ENCODE peak calls at places on chromosomes 7 and 10, in five cellular contexts. G is iPS DF 6.9, U is NCI-H1105, I is fibroblast of pulmonary artery, E is A172. A is an unnamed sample.

GRCh38 chr10:48316236-48316635 is 9.8 kb downstream of the MAPK8 start:
- DNase-seq in G (no peak), U (no peak), I (no peak), E (no peak), A (no peak)

GRCh38 chr10:123833170-123833850 is 58.3 kb downstream of the CPXM2 start:
- DNase-seq in G (no peak), U (no peak), I (no peak), E (no peak), A (no peak)

GRCh38 chr7:12303096-12303495 is 92.0 kb downstream of the TMEM106B start:
- DNase-seq in G (no peak), U (no peak), I (no peak), E (no peak), A (peak; percentile 52)

GRCh38 chr7:117645456-117646181 is 165.8 kb downstream of the CFTR start:
- DNase-seq in G (no peak), U (no peak), I (peak; percentile 80), E (peak; percentile 74), A (peak; percentile 93)

GRCh38 chr7:127594490-127594889 is 954 bp downstream of the FSCN3 start:
- DNase-seq in G (no peak), U (no peak), I (no peak), E (no peak), A (no peak)

GRCh38 chr7:41769162-41769561 is 66.3 kb upstream of the INHBA start:
- DNase-seq in G (no peak), U (no peak), I (no peak), E (no peak), A (no peak)

GRCh38 chr10:101897633-101898032 is 54.0 kb upstream of the KCNIP2 start:
- DNase-seq in G (no peak), U (peak; percentile 4), I (peak; percentile 20), E (peak; percentile 44), A (no peak)

GRCh38 chr7:34057136-34057535 is 151.8 kb downstream of the BMPER start:
- DNase-seq in G (no peak), U (no peak), I (no peak), E (no peak), A (no peak)

GRCh38 chr10:58453098-58453497 is 59.6 kb upstream of the BICC1 start:
- DNase-seq in G (no peak), U (no peak), I (no peak), E (no peak), A (no peak)

GRCh38 chr10:72638586-72639440 is 12.9 kb upstream of the MICU1 start:
- DNase-seq in G (no peak), U (no peak), I (no peak), E (no peak), A (no peak)

GRCh38 chr7:158428842-158429753 is 158.5 kb downstream of the PTPRN2 start:
- DNase-seq in G (no peak), U (no peak), I (no peak), E (no peak), A (no peak)

GRCh38 chr10:107898392-107898791 is 733.9 kb upstream of the SORCS1 start:
- DNase-seq in G (no peak), U (no peak), I (no peak), E (no peak), A (no peak)

GRCh38 chr10:4214912-4215311 is 429.9 kb upstream of the KLF6 start:
- DNase-seq in G (no peak), U (no peak), I (no peak), E (no peak), A (no peak)

GRCh38 chr7:104656467-104656866 is 328.1 kb downstream of the LHFPL3 start:
- DNase-seq in G (no peak), U (no peak), I (no peak), E (no peak), A (no peak)

GRCh38 chr7:95157381-95157780 is 167.0 kb downstream of the PON1 start:
- DNase-seq in G (no peak), U (no peak), I (no peak), E (no peak), A (no peak)

GRCh38 chr10:21134645-21135395 is 237.7 kb upstream of the NEBL start:
- DNase-seq in G (no peak), U (no peak), I (peak; percentile 39), E (peak; percentile 68), A (peak; percentile 51)

GRCh38 chr7:37310322-37311080 is 138.2 kb downstream of the ELMO1 start:
- DNase-seq in G (no peak), U (no peak), I (no peak), E (no peak), A (no peak)

GRCh38 chr10:34476607-34477006 is 338.5 kb downstream of the PARD3 start:
- DNase-seq in G (no peak), U (no peak), I (no peak), E (no peak), A (no peak)